ENCODE peak calls at places on chromosomes 7 and 10, in six cellular contexts. Q is psoas muscle, P is cardiac muscle cell, N is ovary, C is left ventricle myocardium inferior, H is transverse colon. B is an unnamed sample.

GRCh38 chr10:7529638-7530037 is 118.8 kb upstream of the SFMBT2 start:
- DNase-seq in H (no peak), P (peak; percentile 48), Q (no peak), N (no peak), C (no peak), B (no peak)

GRCh38 chr10:103262229-103262628 is 14.7 kb upstream of the INA start:
- DNase-seq in C (no peak), N (no peak), Q (no peak), H (no peak), P (no peak), B (no peak)

GRCh38 chr10:92965314-92965713 is 95.3 kb upstream of the CYP26C1 start:
- DNase-seq in H (no peak), N (no peak), P (peak; percentile 53), Q (no peak), C (no peak), B (no peak)

GRCh38 chr7:31550432-31550831 is 36.5 kb downstream of the ITPRID1 start:
- DNase-seq in H (no peak), N (no peak), C (no peak), P (no peak), Q (no peak), B (no peak)

GRCh38 chr10:77840636-77841035 is 85.9 kb downstream of the DLG5 start:
- DNase-seq in P (no peak), C (no peak), H (no peak), Q (no peak), N (no peak), B (no peak)

GRCh38 chr10:29917311-29917710 is 142.1 kb downstream of the JCAD start:
- DNase-seq in H (no peak), Q (no peak), C (no peak), N (no peak), P (no peak), B (no peak)

GRCh38 chr7:32070406-32071360 is at the start of gene PDE1C:
- DNase-seq in H (no peak), N (peak; percentile 37), P (peak; percentile 75), C (peak; percentile 80), Q (no peak), B (no peak)

GRCh38 chr7:159025161-159025779 is 119.4 kb downstream of the VIPR2 start:
- DNase-seq in Q (no peak), C (no peak), P (no peak), H (peak; percentile 4), N (no peak), B (no peak)

GRCh38 chr7:4006687-4007086 is 675.4 kb upstream of the FOXK1 start:
- DNase-seq in H (no peak), Q (no peak), C (no peak), P (no peak), N (no peak), B (no peak)

GRCh38 chr7:4077980-4078379 is 604.1 kb upstream of the FOXK1 start:
- DNase-seq in N (no peak), P (no peak), C (no peak), Q (no peak), H (no peak), B (no peak)

GRCh38 chr10:22230331-22230833 is 12.6 kb upstream of the EBLN1 start:
- DNase-seq in H (no peak), P (peak; percentile 56), C (no peak), N (no peak), Q (no peak), B (peak; percentile 52)

GRCh38 chr10:102678842-102679289 is 34.6 kb downstream of the TRIM8 start:
- DNase-seq in P (peak; percentile 92), N (peak; percentile 74), C (peak; percentile 72), Q (peak; percentile 82), H (peak; percentile 71), B (peak; percentile 81)

GRCh38 chr10:28020080-28020860 is 21.4 kb upstream of the ODAD2 start:
- DNase-seq in C (no peak), N (no peak), H (no peak), Q (no peak), P (no peak), B (no peak)

GRCh38 chr10:47335906-47336305 is 12.3 kb upstream of the RBP3 start:
- DNase-seq in H (no peak), N (no peak), C (no peak), Q (no peak), P (no peak), B (no peak)

GRCh38 chr7:94409561-94409960 is 14.9 kb downstream of the COL1A2 start:
- DNase-seq in H (no peak), C (no peak), Q (no peak), P (no peak), N (no peak), B (no peak)

GRCh38 chr10:26714816-26715487 is 17.5 kb downstream of the PDSS1 start:
- DNase-seq in C (no peak), N (no peak), H (peak; percentile 80), P (no peak), Q (no peak), B (peak; percentile 66)

GRCh38 chr7:48347426-48347825 is 176.2 kb downstream of the ABCA13 start:
- DNase-seq in C (no peak), P (no peak), N (no peak), Q (no peak), H (no peak), B (no peak)

GRCh38 chr10:131848741-131849590 is 51.8 kb upstream of the PPP2R2D start:
- DNase-seq in C (no peak), N (no peak), P (no peak), H (no peak), Q (peak; percentile 41), B (peak; percentile 32)

GRCh38 chr10:16436367-16436757 is 448 bp upstream of the PTER start:
- DNase-seq in P (peak; percentile 21), C (no peak), N (no peak), H (peak; percentile 13), Q (no peak), B (peak; percentile 50)

GRCh38 chr10:90321132-90321816 is 536.6 kb downstream of the HTR7 start:
- DNase-seq in C (no peak), Q (no peak), P (no peak), N (no peak), H (no peak), B (no peak)

GRCh38 chr10:29757551-29758297 is 123.0 kb upstream of the SVIL start:
- DNase-seq in H (no peak), P (no peak), Q (no peak), C (no peak), N (no peak), B (no peak)

GRCh38 chr7:867406-868188 is 8.8 kb upstream of the GET4 start:
- DNase-seq in H (peak; percentile 88), N (peak; percentile 62), C (no peak), P (no peak), Q (peak; percentile 85), B (no peak)

GRCh38 chr10:103442031-103442461 is 10.1 kb downstream of the CALHM2 start:
- DNase-seq in H (no peak), C (peak; percentile 46), Q (peak; percentile 66), P (no peak), N (peak; percentile 85), B (no peak)

GRCh38 chr7:154383045-154383444 is 330.8 kb downstream of the DPP6 start:
- DNase-seq in N (no peak), C (no peak), Q (no peak), P (no peak), H (no peak), B (no peak)

GRCh38 chr7:80630611-80631010 is 7.8 kb upstream of the CD36 start:
- DNase-seq in P (no peak), Q (no peak), C (no peak), H (no peak), N (no peak), B (no peak)

GRCh38 chr7:6649241-6649961 is 12.3 kb downstream of the ZNF316 start:
- DNase-seq in C (no peak), P (no peak), H (no peak), N (no peak), Q (peak; percentile 47), B (no peak)

GRCh38 chr7:6648815-6649104 is 11.6 kb downstream of the ZNF316 start:
- DNase-seq in Q (peak; percentile 19), H (no peak), N (no peak), C (no peak), P (no peak), B (no peak)

GRCh38 chr7:6647541-6647940 is 10.4 kb downstream of the ZNF316 start:
- DNase-seq in N (no peak), H (no peak), P (no peak), Q (no peak), C (no peak), B (no peak)

GRCh38 chr7:6647080-6647479 is 10.0 kb downstream of the ZNF316 start:
- DNase-seq in H (no peak), C (no peak), Q (no peak), P (no peak), N (no peak), B (no peak)

DNA sequence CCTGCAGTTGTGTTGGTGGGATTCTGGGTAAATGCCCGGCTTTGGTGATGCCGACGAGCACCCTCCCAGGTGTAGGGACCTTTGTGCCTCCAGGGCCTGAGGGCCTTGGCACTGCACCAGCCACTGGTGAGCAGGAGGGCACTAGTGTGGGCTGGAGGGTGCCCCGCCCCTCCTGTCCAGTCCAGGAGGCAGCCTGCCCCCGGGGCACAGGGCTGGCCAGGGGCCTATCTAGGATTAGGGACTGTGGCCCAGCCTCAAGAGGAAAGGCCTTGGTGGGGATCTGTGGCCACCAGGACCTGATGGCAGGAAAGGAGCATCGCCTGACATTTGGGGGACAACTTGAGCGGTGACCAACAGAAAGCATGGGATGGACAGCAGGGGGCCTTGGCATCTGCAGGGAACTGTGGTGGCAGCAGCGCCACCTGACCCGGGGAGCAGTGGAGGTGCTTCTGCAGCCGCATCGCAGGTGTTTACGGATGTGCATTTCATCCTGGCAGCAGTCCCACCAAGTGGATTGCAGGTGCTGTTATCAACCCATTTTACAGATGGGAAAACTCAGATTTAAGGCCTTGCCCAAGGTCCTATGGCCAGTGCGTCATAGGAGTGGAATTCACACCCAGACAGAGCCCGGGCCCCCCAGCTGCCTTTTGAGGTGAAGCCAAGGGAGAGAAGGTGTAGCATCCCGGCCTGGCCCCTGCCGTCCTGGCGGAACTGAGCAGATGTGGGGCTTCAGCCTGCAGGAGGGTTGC is 11.1 kb downstream of the ZNF316 start:
- DNase-seq in N (no peak), C (no peak), Q (peak; percentile 40), H (no peak), P (no peak), B (no peak)
- H3K4me1 ChIP-seq in N (no peaks in the 10 kb centered on the region), C (peaks cover 10% of the 10 kb centered on the region), Q (no peaks in the 10 kb centered on the region), H (no peaks in the 10 kb centered on the region), P (no peaks in the 10 kb centered on the region), B (no peaks in the 10 kb centered on the region)

GRCh38 chr10:79353000-79353406 is 5.7 kb downstream of the PPIF start:
- DNase-seq in Q (peak; percentile 51), C (no peak), N (no peak), H (no peak), P (no peak), B (no peak)
- H3K4me1 ChIP-seq in Q (peaks cover 16% of the 10 kb centered on the region), C (peaks cover 22% of the 10 kb centered on the region), N (peaks cover 12% of the 10 kb centered on the region), H (peaks cover 11% of the 10 kb centered on the region), P (peaks cover 17% of the 10 kb centered on the region), B (peaks cover 2% of the 10 kb centered on the region)

GRCh38 chr10:44242091-44242490 is 142.8 kb downstream of the CXCL12 start:
- DNase-seq in Q (no peak), C (no peak), N (no peak), H (no peak), P (no peak), B (no peak)
- H3K4me1 ChIP-seq in Q (no peaks in the 10 kb centered on the region), C (peaks cover 11% of the 10 kb centered on the region), N (no peaks in the 10 kb centered on the region), H (no peaks in the 10 kb centered on the region), P (no peaks in the 10 kb centered on the region), B (no peaks in the 10 kb centered on the region)

DNA sequence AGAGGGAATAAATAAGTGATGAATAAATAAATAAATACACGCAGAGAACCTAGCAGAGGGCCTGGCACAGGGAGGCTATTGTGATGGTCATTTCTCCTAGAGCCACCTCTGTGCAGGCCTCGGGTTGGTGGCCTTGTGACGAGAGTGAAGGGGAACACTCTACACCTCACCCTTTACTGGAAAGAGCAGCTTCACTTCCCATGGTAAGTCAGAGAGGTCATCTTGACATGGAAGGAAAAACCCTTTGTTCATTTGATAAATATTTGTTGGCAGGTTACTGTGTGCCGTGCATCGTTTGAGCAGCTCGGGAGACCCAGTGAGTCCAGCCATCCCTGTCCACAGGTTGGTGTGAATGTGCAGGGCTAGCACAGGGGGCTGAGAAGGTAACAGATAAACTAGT is 70.2 kb upstream of the PODXL start:
- DNase-seq in H (no peak), P (no peak), N (no peak), Q (no peak), C (no peak), B (no peak)
- H3K4me1 ChIP-seq in H (no peaks in the 10 kb centered on the region), P (peaks cover 29% of the 10 kb centered on the region), N (no peaks in the 10 kb centered on the region), Q (no peaks in the 10 kb centered on the region), C (peaks cover 94% of the 10 kb centered on the region), B (no peaks in the 10 kb centered on the region)

B was measured in Peyer's patch.